ENCODE peak calls at places on chromosomes 3 and 15, in four cellular contexts. A is A549, F is WTC11, V is IMR-90. X is an unnamed sample.
A peak's percentile ranks its signal among the peaks of the same experiment; 100 is the strongest.

GRCh38 chr3:126113733-126114132 is 29.8 kb upstream of the SLC41A3 start:
- DNase-seq in A (peak; percentile 31), F (peak; percentile 47), V (no peak), X (no peak)

GRCh38 chr3:190513409-190514162 is at the start of gene IL1RAP:
- DNase-seq in A (peak; percentile 81), V (peak; percentile 88), F (peak; percentile 80), X (peak; percentile 77)

GRCh38 chr15:55846108-55846707 is 103.3 kb upstream of the PRTG start:
- DNase-seq in V (peak; percentile 88), A (peak; percentile 71), F (peak; percentile 29), X (peak; percentile 73)

GRCh38 chr3:162978136-162978535 is 1481.5 kb downstream of the OTOL1 start:
- DNase-seq in A (no peak), F (no peak), V (no peak), X (no peak)

GRCh38 chr15:98480858-98481257 is 167.5 kb upstream of the IGF1R start:
- DNase-seq in V (no peak), F (no peak), A (no peak), X (no peak)

GRCh38 chr3:162295323-162295983 is 798.8 kb downstream of the OTOL1 start:
- DNase-seq in A (peak; percentile 52), V (peak; percentile 97), F (no peak), X (no peak)

GRCh38 chr15:66619152-66619903 is 53.5 kb upstream of the LCTL start:
- DNase-seq in A (peak; percentile 92), F (peak; percentile 85), V (peak; percentile 68), X (peak; percentile 78)

GRCh38 chr3:153210116-153210515 is 48.1 kb downstream of the RAP2B start:
- DNase-seq in F (no peak), A (no peak), V (peak; percentile 37), X (no peak)

GRCh38 chr3:46923559-46924350 is 46.2 kb downstream of the PTH1R start:
- DNase-seq in A (peak; percentile 63), F (peak; percentile 69), V (peak; percentile 12), X (peak; percentile 34)

GRCh38 chr3:186746008-186746407 is 28.8 kb downstream of the KNG1 start:
- DNase-seq in A (peak; percentile 76), F (peak; percentile 35), V (peak; percentile 67), X (no peak)

GRCh38 chr3:175346573-175347356 is 487.6 kb downstream of the NAALADL2 start:
- DNase-seq in F (no peak), A (no peak), V (peak; percentile 95), X (no peak)

GRCh38 chr15:74565381-74566085 is 24.5 kb downstream of the ARID3B start:
- DNase-seq in A (no peak), V (no peak), F (no peak), X (no peak)

GRCh38 chr3:124174910-124175874 is 183.3 kb upstream of the ROPN1 start:
- DNase-seq in F (no peak), V (no peak), A (no peak), X (no peak)

GRCh38 chr15:80456517-80457497 is 52.6 kb downstream of the ARNT2 start:
- DNase-seq in V (peak; percentile 81), F (no peak), A (no peak), X (no peak)

GRCh38 chr3:42733501-42734262 is 31.1 kb upstream of the HHATL start:
- DNase-seq in V (no peak), A (no peak), F (no peak), X (no peak)

GRCh38 chr15:79193157-79193948 is 89.2 kb upstream of the ANKRD34C start:
- DNase-seq in V (no peak), F (no peak), A (no peak), X (no peak)

GRCh38 chr3:172034786-172035685 is 4.3 kb upstream of the FNDC3B start:
- DNase-seq in V (peak; percentile 33), F (peak; percentile 37), A (no peak), X (no peak)

GRCh38 chr3:134361162-134361831 is 12.9 kb downstream of the AMOTL2 start:
- DNase-seq in V (no peak), F (no peak), A (no peak), X (no peak)

GRCh38 chr3:15215996-15216395 is 9.9 kb downstream of the CAPN7 start:
- DNase-seq in F (no peak), V (peak; percentile 42), A (no peak), X (no peak)

GRCh38 chr3:105516972-105517371 is 150.3 kb downstream of the ALCAM start:
- DNase-seq in V (no peak), A (no peak), F (peak; percentile 13), X (no peak)
- TF ChIP-seq CTCF in V (peak; percentile 30), A (no peak), F (no peak), X (peak; percentile 20)

GRCh38 chr3:136949708-136950107 is 8.1 kb upstream of the IL20RB start:
- DNase-seq in A (no peak), V (no peak), F (no peak), X (no peak)
- TF ChIP-seq CTCF in A (peak; percentile 39), V (peak; percentile 36), F (no peak), X (no peak)

DNA sequence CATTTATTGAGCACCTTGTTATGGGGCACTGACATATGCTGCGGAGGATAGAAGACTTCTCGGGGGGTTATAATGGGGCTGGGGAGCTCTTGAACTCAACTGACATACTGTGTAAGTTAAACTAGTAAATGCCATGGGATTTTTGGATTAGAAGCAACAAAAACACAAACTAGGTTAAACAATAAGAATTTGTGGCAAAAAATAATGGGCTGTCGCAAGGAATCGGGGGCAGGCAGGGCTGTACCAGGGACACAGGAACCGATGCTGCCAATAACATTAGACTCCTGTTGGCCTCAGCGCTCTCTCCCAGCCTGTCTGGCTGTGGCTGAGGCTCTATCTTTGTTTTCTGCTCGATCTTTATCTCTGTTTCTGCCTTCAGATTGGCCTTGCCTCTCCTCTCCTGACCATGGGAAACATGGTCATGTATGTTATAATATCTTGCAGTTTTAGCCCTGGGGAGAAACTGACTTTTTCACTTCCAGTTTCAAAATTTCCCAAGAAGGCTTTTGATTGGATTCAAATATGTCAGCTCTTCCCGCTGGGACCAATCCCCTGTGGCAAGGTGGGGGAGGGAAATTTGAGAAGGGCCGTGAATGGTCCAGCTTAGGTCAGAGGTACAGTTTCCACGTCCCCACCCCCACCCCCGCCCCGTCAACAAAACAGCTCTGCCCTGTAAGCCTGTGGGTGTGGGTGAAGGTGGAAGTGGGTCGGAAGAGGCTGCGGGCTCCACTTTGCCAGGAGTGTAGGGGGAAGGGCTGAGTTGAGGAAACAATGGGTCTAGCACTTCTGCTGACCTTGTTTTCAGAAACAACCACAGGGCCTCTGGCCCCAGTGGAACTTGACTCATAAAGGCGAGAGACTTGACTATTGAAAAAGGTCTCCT is 161.0 kb upstream of the TBL1XR1 start:
- DNase-seq in F (peak; percentile 36), V (peak; percentile 56), A (peak; percentile 76), X (peak; percentile 36)
- TF ChIP-seq CTCF in F (no peak), V (no peak), A (no peak), X (no peak)

DNA sequence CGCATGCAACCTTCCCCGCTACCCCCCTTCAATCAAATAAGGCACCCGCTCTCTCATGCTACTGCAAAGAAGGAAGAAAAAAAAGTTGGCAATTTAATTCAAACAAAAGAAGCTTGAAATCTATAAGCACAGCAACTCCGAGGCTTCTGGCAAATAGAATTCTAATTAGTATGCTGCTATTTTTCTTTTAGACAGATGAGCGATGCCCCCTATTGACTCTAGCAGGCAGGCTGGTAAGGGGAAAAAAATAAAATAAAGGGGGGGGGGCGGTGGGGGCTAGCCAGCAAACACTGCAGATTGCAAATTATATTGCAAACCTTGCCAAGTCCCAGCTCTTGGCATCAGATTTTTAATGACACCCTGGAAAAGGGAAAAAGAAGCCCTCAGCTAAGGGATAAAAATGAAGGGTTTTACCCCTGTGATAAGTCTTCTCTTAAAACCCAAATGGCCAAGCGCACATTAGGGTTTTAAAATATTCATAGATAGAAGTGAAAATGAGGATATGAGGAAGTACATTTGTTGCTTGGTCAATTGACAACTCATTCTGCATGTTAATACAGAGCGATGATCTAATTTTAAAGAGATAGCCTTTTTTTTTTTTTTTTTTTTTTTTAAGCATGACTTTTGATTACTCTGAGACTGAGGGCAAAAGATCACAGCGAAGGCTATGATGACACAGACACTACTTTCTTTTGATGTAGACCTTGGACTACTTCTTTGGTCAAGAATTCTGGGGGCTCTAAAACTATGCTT is 255.3 kb downstream of the NR2F2 start:
- DNase-seq in A (no peak), F (no peak), V (peak; percentile 6), X (no peak)
- TF ChIP-seq CTCF in A (no peak), F (no peak), V (peak; percentile 46), X (peak; percentile 32)

GRCh38 chr3:141410861-141411771 is 42.8 kb downstream of the ZBTB38 start:
- DNase-seq in F (no peak), V (peak; percentile 68), A (no peak), X (no peak)

GRCh38 chr3:141412087-141412935 is 44.0 kb downstream of the ZBTB38 start:
- DNase-seq in A (peak; percentile 58), V (peak; percentile 96), F (no peak), X (peak; percentile 12)

GRCh38 chr3:141413387-141414140 is 45.3 kb downstream of the ZBTB38 start:
- DNase-seq in F (no peak), V (peak; percentile 50), A (no peak), X (no peak)

GRCh38 chr3:141414141-141414689 is 45.9 kb downstream of the ZBTB38 start:
- DNase-seq in F (no peak), A (no peak), V (no peak), X (no peak)

DNA sequence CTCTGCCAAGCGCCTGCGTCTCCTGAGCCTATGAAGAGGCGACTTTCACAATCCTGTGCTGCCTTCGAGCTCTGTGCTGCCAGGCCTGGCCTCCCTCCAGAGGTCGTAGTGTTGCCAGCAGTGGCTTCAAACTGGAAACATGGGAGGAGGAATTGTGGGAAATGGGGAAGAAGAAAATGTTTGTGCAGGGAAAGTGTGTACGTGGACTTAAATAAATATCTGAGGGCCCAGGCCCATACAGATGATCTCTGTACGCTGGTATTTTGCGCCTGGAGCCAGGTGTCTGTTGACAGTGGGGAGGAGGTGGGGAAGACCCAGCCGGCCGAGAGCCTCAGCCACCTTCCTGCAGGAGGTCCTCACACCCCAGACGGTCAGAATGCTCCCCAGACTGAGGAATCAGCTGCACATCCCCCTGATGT is 44.6 kb downstream of the ZBTB38 start:
- DNase-seq in F (no peak), V (peak; percentile 85), A (no peak), X (no peak)
- TF ChIP-seq CTCF in F (no peak), V (no peak), A (no peak), X (no peak)

GRCh38 chr3:170080605-170081004 is 42.8 kb downstream of the GPR160 start:
- DNase-seq in A (no peak), V (no peak), F (no peak), X (no peak)

GRCh38 chr3:170077406-170077805 is 39.6 kb downstream of the GPR160 start:
- DNase-seq in V (no peak), A (no peak), F (no peak), X (no peak)

GRCh38 chr3:170076715-170077238 is 39.0 kb downstream of the GPR160 start:
- DNase-seq in A (no peak), F (no peak), V (peak; percentile 90), X (no peak)

GRCh38 chr3:170079466-170080165 is 41.8 kb downstream of the GPR160 start:
- DNase-seq in V (peak; percentile 18), A (no peak), F (no peak), X (no peak)

DNA sequence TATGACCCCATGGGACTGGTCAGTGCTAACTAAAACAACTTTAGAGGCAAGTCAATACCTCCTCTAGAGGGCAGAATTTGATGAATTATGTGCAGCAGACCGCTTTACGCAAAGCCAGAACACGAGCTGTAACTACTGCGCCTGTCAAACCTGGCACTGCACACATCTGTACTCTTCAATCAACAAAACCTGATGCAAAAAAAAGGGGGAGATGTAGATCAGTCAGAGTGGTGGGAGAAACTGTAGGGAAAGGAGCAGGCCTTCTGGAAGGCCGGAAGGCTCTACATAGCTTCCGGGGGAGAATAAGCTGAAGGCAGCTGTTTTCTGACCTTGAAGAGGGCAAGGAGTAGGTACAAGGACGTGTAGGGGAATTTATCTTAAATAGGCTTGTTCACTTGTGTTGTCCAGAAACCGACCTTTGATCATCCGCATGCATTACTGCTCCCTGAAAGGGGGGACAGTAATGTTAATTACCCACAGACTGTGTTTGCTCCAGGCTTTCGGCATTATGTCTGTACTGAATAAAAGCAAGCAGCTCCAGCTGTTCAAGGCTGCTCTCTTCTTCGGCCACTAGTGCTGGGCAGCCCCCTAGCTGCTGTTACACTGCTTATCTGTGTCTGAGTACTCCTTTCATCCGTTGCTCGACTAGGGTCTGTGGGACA is 41.0 kb downstream of the GPR160 start:
- DNase-seq in A (no peak), F (peak; percentile 23), V (no peak), X (no peak)
- TF ChIP-seq CTCF in A (peak; percentile 27), F (no peak), V (no peak), X (no peak)